ENCODE peak calls at places on chromosomes 6 and 20, in nine cellular contexts. V, E, O, Y, W, I, C, B and N are unnamed samples. For H3K4me1, the result is how much of the 10 kb centered on the place peaks cover.

GRCh38 chr20:44112889-44113641 is 73.9 kb downstream of the JPH2 start:
- DNase-seq in V (no peak), E (no peak), O (no peak), Y (no peak), W (no peak), I (no peak), C (no peak), B (no peak), N (no peak)

GRCh38 chr6:160750276-160750689 is 48.2 kb downstream of the PLG start:
- DNase-seq in V (no peak), E (no peak), O (peak), Y (no peak), W (no peak), I (no peak), C (no peak), B (no peak), N (no peak)

GRCh38 chr6:8993111-8993510 is 557.8 kb upstream of the SLC35B3 start:
- DNase-seq in V (no peak), E (no peak), O (no peak), Y (no peak), W (no peak), I (no peak), C (no peak), B (no peak), N (no peak)

GRCh38 chr6:18579165-18579564 is 192.0 kb downstream of the RNF144B start:
- DNase-seq in V (no peak), E (no peak), O (no peak), Y (no peak), W (no peak), I (no peak), C (no peak), B (no peak), N (no peak)

GRCh38 chr20:45343445-45343866 is 4.8 kb downstream of the SDC4 start:
- DNase-seq in V (peak), E (no peak), O (peak), Y (no peak), W (no peak), I (no peak), C (no peak), B (no peak), N (peak)

GRCh38 chr6:165468836-165469235 is 159.4 kb upstream of the C6orf118 start:
- DNase-seq in V (no peak), E (no peak), O (no peak), Y (no peak), W (no peak), I (no peak), C (no peak), B (no peak), N (no peak)

GRCh38 chr6:117389227-117390057 is 36.3 kb downstream of the ROS1 start:
- DNase-seq in V (no peak), E (no peak), O (peak), Y (no peak), W (no peak), I (no peak), C (no peak), B (no peak), N (peak)

GRCh38 chr20:3995067-3995748 is 20.1 kb downstream of the RNF24 start:
- DNase-seq in V (no peak), E (no peak), O (no peak), Y (no peak), W (no peak), I (no peak), C (no peak), B (no peak), N (no peak)

GRCh38 chr6:20497200-20497820 is 36.9 kb upstream of the CDKAL1 start:
- DNase-seq in V (no peak), E (no peak), O (no peak), Y (no peak), W (no peak), I (no peak), C (no peak), B (no peak), N (no peak)

GRCh38 chr6:157982297-157982579 is 575 bp downstream of the SYNJ2 start:
- DNase-seq in V (peak), E (no peak), O (peak), Y (no peak), W (no peak), I (no peak), C (peak), B (no peak), N (peak)

GRCh38 chr6:81753709-81754678 is 1.5 kb upstream of the TENT5A start:
- DNase-seq in V (peak), E (peak), O (peak), Y (peak), W (peak), I (peak), C (peak), B (peak), N (peak)

GRCh38 chr20:58984691-58985090 is 3.6 kb downstream of the NELFCD start:
- DNase-seq in V (peak), E (peak), O (no peak), Y (no peak), W (no peak), I (no peak), C (peak), B (no peak), N (no peak)

GRCh38 chr6:125789167-125789566 is 1.6 kb upstream of the NCOA7 start:
- DNase-seq in V (no peak), E (peak), O (no peak), Y (no peak), W (no peak), I (no peak), C (peak), B (no peak), N (no peak)

GRCh38 chr6:149854532-149854931 is 9.6 kb downstream of the LRP11 start:
- DNase-seq in V (peak), E (no peak), O (no peak), Y (no peak), W (no peak), I (no peak), C (no peak), B (no peak), N (no peak)

GRCh38 chr20:44856847-44857448 is 28.6 kb upstream of the YWHAB start:
- DNase-seq in V (no peak), E (no peak), O (no peak), Y (no peak), W (no peak), I (no peak), C (no peak), B (peak), N (no peak)

GRCh38 chr6:33073431-33073871 is at the start of gene HLA-DPA1:
- DNase-seq in V (peak), E (no peak), O (no peak), Y (peak), W (no peak), I (no peak), C (no peak), B (peak), N (peak)

DNA sequence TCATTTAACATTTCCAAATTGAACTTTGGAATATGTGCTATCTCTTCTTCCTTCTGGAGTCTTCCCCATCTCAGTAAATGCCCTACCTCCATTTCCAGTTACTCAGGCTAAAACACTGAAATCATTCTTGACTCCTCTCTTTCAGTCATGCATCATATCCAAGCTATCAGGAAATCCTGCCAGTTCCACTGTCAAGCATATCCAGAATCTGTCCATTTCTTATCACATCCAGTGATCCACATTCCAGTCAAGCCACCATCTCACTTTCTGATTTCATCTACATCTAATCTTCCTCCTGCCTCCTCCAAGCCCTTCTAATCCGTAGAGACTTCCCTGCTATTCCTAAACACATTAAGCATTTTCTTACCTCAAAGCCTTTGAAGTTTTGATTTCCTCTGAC is 15.3 kb upstream of the TBC1D32 start:
- DNase-seq in V (no peak), E (no peak), O (no peak), Y (no peak), W (no peak), I (no peak), C (no peak), B (no peak), N (no peak)
- TF ChIP-seq EP300 in V (no peak), E (no peak), O (no peak), Y (no peak), W (no peak), I (no peak), C (no peak), B (no peak), N (no peak)

DNA sequence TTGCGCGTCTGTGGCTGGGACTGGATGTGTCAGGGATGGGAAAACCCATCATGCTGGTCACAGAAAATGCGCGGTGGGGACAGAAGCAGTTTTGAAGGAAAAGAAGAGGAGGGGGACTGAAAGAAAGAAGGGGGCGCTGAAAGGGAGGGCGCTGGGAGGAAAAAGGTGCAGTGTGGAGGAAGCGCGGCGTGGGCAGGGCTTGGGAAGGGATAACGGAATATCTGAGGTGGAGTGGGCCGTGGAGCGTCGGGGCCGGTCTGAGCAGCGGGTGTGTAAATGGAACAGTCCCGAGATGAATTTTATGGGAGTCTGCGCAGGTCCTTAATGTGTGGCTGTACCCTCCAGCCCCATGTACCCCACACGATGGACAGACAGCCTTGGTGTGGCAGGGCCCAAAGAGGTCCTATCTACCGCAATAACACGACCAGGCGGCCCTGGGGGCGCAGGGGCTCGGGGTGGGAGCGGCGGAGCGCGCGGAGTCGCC is 366 bp upstream of the SLC29A1 start:
- DNase-seq in V (no peak), E (no peak), O (no peak), Y (no peak), W (peak), I (peak), C (peak), B (no peak), N (no peak)
- H3K4me1 ChIP-seq in V (half or more), E (under half), O (half or more), Y (half or more), W (half or more), I (under half), C (half or more), B (half or more), N (half or more)

GRCh38 chr6:26537160-26537845 is 863 bp upstream of the HMGN4 start:
- DNase-seq in V (peak), E (peak), O (peak), Y (peak), W (peak), I (peak), C (peak), B (peak), N (peak)

GRCh38 chr6:26538572-26538902 is 371 bp downstream of the HMGN4 start:
- DNase-seq in V (no peak), E (no peak), O (no peak), Y (no peak), W (no peak), I (no peak), C (no peak), B (no peak), N (no peak)

GRCh38 chr6:26536571-26537159 is 1.5 kb upstream of the HMGN4 start:
- DNase-seq in V (no peak), E (no peak), O (peak), Y (peak), W (no peak), I (no peak), C (peak), B (no peak), N (peak)

GRCh38 chr6:26538936-26539615 is 910 bp downstream of the HMGN4 start:
- DNase-seq in V (no peak), E (no peak), O (no peak), Y (no peak), W (no peak), I (no peak), C (no peak), B (no peak), N (no peak)

DNA sequence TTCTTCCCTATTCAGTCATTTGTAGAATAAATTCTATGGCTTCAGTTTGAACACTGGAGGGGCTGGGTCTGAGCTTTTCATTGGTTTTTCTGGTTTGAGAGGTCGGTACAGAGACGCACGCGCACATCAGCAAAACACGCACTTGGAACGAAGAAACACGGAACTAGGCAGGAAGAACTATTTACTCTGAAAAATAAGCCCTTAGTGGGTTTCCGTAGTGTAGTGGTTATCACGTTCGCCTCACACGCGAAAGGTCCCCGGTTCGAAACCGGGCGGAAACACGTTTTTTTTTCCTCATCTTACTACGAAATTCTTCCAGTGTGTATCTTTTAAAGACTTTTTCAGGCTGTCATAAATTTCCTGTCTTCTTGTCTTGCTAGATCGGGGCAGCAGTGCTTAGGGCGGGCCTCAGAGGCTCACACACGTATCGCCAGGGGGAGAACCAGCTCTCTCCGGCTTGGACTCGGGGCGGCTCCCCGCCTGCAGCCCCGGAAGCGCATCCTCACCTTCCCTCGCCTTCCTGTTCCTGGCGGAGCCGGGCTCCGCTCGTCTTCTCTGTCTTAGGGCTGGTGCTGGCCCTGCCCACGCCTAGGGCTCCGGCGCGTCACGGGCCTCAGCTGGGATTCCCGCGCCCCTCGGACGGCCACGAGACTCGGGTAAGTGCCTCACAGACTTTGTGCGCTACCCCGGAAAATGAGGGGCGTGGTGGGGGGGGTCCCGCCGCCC is at the start of gene HMGN4:
- DNase-seq in V (peak), E (peak), O (peak), Y (peak), W (peak), I (peak), C (peak), B (peak), N (peak)
- TF ChIP-seq EP300 in V (no peak), E (peak), O (no peak), Y (no peak), W (no peak), I (no peak), C (no peak), B (no peak), N (no peak)

DNA sequence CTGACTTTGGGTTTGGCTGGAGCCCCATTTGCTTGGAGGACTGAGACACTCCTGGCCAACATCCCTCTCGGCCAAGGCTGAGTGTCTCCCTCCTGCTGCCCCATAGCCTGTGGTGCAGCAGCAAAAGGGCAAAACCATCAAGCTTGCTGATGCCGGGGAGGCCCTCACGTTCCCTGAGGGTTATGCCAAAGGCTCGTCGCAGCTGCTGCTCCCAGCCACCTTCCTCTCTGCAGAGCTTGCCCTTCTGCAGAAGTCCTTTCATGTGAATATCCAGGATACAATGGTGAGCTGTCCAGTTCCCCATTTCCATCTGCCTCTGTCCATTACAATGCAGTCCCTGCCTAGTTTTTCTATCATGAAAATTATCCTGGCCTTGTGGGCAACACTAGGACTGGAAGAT is 6.0 kb downstream of the BPIFB6 start:
- DNase-seq in V (no peak), E (no peak), O (no peak), Y (no peak), W (no peak), I (no peak), C (no peak), B (no peak), N (no peak)
- H3K4me1 ChIP-seq in V (under half), E (under half), O (under half), Y (under half), W (under half), I (under half), C (under half), B (under half), N (under half)

DNA sequence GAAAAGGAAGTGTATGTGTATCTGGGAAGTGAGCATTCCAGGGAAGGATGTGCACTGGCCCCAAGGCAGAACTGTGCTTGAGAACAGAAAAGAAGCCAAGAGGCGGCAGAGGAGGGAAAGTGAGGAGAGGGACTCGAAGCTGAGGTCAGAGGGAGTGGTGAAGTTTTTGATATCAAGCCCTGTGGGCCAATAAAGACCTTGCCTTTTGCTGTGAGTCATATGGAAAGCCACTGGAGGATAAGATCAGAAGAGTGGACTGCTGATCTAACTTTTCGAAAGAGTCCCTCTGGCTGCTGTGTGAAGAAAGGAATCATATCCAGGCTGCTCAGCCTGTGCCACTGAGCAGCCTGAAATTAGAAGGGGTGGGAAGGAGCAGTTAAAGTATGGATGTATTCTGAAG is 99.4 kb downstream of the EYA4 start:
- DNase-seq in V (no peak), E (no peak), O (no peak), Y (peak), W (no peak), I (no peak), C (no peak), B (no peak), N (no peak)
- TF ChIP-seq EP300 in V (no peak), E (no peak), O (no peak), Y (no peak), W (no peak), I (no peak), C (no peak), B (no peak), N (no peak)

DNA sequence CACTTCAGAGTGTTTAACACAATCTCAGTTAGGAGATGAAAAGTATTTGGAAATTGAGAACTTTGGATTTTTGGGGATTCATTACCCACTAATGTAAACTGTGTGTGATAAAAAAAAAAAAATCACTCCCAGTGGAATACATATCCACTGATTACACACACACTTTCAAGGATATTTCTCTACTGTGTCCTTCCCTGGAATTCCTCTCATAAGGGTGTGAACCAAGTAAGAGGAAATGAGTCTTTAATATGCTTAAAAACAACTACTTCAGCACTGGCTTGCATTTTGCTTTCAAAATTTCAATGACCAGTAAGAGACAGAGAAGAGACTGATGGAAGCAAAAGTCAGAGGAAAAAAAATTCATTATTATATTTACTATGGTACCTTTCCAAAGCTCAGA is 24.5 kb upstream of the MYCT1 start:
- DNase-seq in V (no peak), E (no peak), O (no peak), Y (no peak), W (no peak), I (no peak), C (no peak), B (no peak), N (no peak)
- H3K4me1 ChIP-seq in V (under half), E (under half), O (under half), Y (under half), W (under half), I (under half), C (under half), B (under half), N (under half)

DNA sequence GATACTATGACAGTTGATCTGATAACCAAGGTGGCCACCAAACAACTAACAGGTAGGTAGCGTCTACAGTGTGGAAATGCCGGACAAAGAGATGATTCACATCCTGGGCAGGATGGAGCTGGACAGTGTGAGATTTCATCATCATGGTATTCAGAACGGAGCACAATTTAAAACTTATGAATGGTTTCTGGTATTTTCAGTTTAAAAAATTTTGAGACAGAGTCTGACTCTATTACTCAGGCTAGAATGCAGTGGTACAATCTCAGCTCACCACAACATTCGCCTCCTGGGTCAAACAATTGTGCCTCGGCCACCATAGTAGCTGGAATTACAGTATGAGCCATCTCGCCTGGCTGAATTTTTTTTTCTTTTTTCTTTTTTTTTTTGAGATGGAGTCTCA is 43.8 kb downstream of the CEP57L1 start:
- DNase-seq in V (no peak), E (no peak), O (peak), Y (no peak), W (no peak), I (no peak), C (no peak), B (no peak), N (no peak)
- TF ChIP-seq EP300 in V (no peak), E (no peak), O (no peak), Y (no peak), W (no peak), I (no peak), C (no peak), B (no peak), N (no peak)